ENCODE peak calls at places on chromosome 18, in five cellular contexts. One of them, this sample, is unnamed.
A peak's percentile ranks its signal among the peaks of the same experiment; 100 is the strongest.

GRCh38 chr18:75125359-75126331 is 83.3 kb downstream of the PTGR3 start:
- DNase-seq in ovary: no peak
- DNase-seq in kidney: peak; percentile 70
- DNase-seq in tibial artery: peak; percentile 60
- DNase-seq in K562: no peak
- DNase-seq in this sample: peak; percentile 75

GRCh38 chr18:45793295-45793965 is 32.0 kb upstream of the SIGLEC15 start:
- DNase-seq in ovary: no peak
- DNase-seq in kidney: no peak
- DNase-seq in tibial artery: no peak
- DNase-seq in K562: no peak
- DNase-seq in this sample: no peak

GRCh38 chr18:48928787-48929186 is 22.0 kb downstream of the SMAD7 start:
- DNase-seq in tibial artery: peak; percentile 89
- DNase-seq in ovary: peak; percentile 38
- DNase-seq in K562: no peak
- DNase-seq in kidney: peak; percentile 91
- DNase-seq in this sample: peak; percentile 96

GRCh38 chr18:32911660-32912284 is 138.9 kb upstream of the KLHL14 start:
- DNase-seq in K562: no peak
- DNase-seq in ovary: no peak
- DNase-seq in tibial artery: no peak
- DNase-seq in kidney: no peak
- DNase-seq in this sample: no peak

GRCh38 chr18:21242141-21243040 is at the start of gene GREB1L:
- DNase-seq in kidney: peak; percentile 74
- DNase-seq in tibial artery: peak; percentile 73
- DNase-seq in K562: no peak
- DNase-seq in ovary: peak; percentile 85
- DNase-seq in this sample: no peak

GRCh38 chr18:58101291-58101706 is 57.3 kb downstream of the NEDD4L start:
- DNase-seq in tibial artery: no peak
- DNase-seq in K562: no peak
- DNase-seq in kidney: no peak
- DNase-seq in ovary: no peak
- DNase-seq in this sample: no peak

GRCh38 chr18:29147944-29148343 is 971.0 kb upstream of the CDH2 start:
- DNase-seq in tibial artery: no peak
- DNase-seq in kidney: no peak
- DNase-seq in ovary: no peak
- DNase-seq in K562: no peak
- DNase-seq in this sample: no peak

GRCh38 chr18:61039251-61039650 is 294.0 kb upstream of the CDH20 start:
- DNase-seq in K562: no peak
- DNase-seq in ovary: no peak
- DNase-seq in tibial artery: no peak
- DNase-seq in kidney: no peak
- DNase-seq in this sample: no peak

GRCh38 chr18:58609536-58609993 is 19.3 kb downstream of the ALPK2 start:
- DNase-seq in kidney: no peak
- DNase-seq in K562: no peak
- DNase-seq in tibial artery: no peak
- DNase-seq in ovary: no peak
- DNase-seq in this sample: no peak

GRCh38 chr18:42053188-42053781 is 98.3 kb downstream of the PIK3C3 start:
- DNase-seq in kidney: no peak
- DNase-seq in ovary: peak; percentile 38
- DNase-seq in tibial artery: no peak
- DNase-seq in K562: peak; percentile 23
- DNase-seq in this sample: no peak

GRCh38 chr18:644395-645004 is 13.0 kb upstream of the TYMS start:
- DNase-seq in kidney: no peak
- DNase-seq in K562: no peak
- DNase-seq in tibial artery: no peak
- DNase-seq in ovary: no peak
- DNase-seq in this sample: no peak

GRCh38 chr18:26089247-26090129 is 925 bp downstream of the SS18 start:
- DNase-seq in kidney: no peak
- DNase-seq in ovary: no peak
- DNase-seq in K562: peak; percentile 29
- DNase-seq in tibial artery: no peak
- DNase-seq in this sample: no peak

GRCh38 chr18:58362027-58362575 is 266.8 kb downstream of the ALPK2 start:
- DNase-seq in ovary: no peak
- DNase-seq in tibial artery: no peak
- DNase-seq in kidney: no peak
- DNase-seq in K562: no peak
- DNase-seq in this sample: no peak

GRCh38 chr18:4125246-4125938 is 329.7 kb downstream of the DLGAP1 start:
- DNase-seq in ovary: no peak
- DNase-seq in kidney: no peak
- DNase-seq in K562: no peak
- DNase-seq in tibial artery: no peak
- DNase-seq in this sample: no peak

GRCh38 chr18:69648486-69648885 is 247.8 kb downstream of the DOK6 start:
- DNase-seq in tibial artery: no peak
- DNase-seq in kidney: no peak
- DNase-seq in ovary: no peak
- DNase-seq in K562: no peak
- DNase-seq in this sample: no peak

GRCh38 chr18:70221911-70222278 is 16.4 kb upstream of the RTTN start:
- DNase-seq in K562: no peak
- DNase-seq in ovary: no peak
- DNase-seq in tibial artery: no peak
- DNase-seq in kidney: no peak
- DNase-seq in this sample: no peak

GRCh38 chr18:22031581-22031980 is 137.8 kb upstream of the GATA6 start:
- DNase-seq in K562: no peak
- DNase-seq in ovary: no peak
- DNase-seq in kidney: no peak
- DNase-seq in tibial artery: no peak
- DNase-seq in this sample: no peak

GRCh38 chr18:12085786-12086185 is 7.9 kb upstream of the ANKRD62 start:
- DNase-seq in tibial artery: no peak
- DNase-seq in kidney: no peak
- DNase-seq in ovary: no peak
- DNase-seq in K562: no peak
- DNase-seq in this sample: no peak

GRCh38 chr18:10040287-10041011 is 126.6 kb downstream of the VAPA start:
- DNase-seq in K562: no peak
- DNase-seq in kidney: no peak
- DNase-seq in ovary: no peak
- DNase-seq in tibial artery: no peak
- DNase-seq in this sample: no peak

DNA sequence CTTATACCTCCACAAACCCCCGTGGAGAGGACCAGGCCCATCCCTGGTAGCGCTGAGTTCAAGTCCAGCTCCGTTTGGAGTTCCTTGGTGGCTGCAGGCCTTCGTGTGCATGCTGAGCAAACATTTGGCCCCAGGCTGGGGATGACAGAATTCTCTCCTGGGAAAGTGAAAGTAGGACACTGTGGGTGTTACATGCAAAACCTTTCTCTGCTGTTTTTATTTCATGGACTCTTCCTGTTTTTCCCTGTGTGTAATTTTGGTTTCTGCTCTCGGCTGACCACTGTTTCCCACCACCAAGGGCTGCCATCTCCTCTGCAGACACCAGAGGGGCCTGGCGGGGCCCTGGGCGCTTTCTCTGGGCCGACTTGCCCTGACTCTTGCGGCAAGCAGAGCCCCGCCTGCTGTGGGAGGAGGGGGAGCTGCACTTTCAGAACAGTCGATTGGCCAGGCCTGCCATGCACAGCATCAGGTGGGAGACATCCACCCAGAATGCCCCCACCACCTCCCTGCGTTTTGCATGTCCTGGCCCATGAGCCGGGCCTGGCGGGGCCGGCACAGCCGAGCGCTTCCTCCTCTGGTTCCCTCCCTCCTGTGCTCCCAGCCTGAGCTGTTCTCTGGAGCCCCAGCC is 102.4 kb downstream of the CABLES1 start:
- DNase-seq in kidney: peak; percentile 88
- DNase-seq in K562: peak; percentile 33
- DNase-seq in ovary: peak; percentile 67
- DNase-seq in tibial artery: peak; percentile 83
- DNase-seq in this sample: peak; percentile 86
- H3K4me3 ChIP-seq in kidney: peak overlapping the region; percentile 18
- H3K4me3 ChIP-seq in K562: no peak overlapping the region
- H3K4me3 ChIP-seq in ovary: peak overlapping the region; percentile 26
- H3K4me3 ChIP-seq in tibial artery: peak overlapping the region; percentile 47
- H3K4me3 ChIP-seq in this sample: peak overlapping the region; percentile 17

DNA sequence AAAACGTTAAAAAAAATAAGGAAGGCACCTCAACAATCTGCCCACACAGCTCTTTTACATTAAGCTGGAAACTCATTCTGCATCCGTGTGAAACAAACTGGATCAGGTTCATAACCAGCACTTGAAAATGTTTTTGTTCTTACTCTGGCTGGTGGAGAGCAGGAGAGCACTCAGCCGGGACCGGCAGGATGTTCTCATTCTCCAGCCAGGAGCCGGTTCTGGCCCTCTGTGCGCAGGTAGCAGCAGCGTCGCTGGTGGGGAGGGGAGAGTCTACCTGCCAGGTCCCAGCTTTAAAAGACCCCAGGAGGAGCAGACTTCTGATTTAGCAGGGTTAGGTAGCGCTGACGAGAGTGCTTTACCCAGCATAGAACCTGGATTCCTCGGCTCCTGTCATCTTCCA is 834.9 kb upstream of the SALL3 start:
- DNase-seq in K562: no peak
- DNase-seq in kidney: no peak
- DNase-seq in tibial artery: no peak
- DNase-seq in ovary: no peak
- DNase-seq in this sample: no peak
- H3K4me3 ChIP-seq in K562: no peak overlapping the region
- H3K4me3 ChIP-seq in kidney: no peak overlapping the region
- H3K4me3 ChIP-seq in tibial artery: no peak overlapping the region
- H3K4me3 ChIP-seq in ovary: no peak overlapping the region
- H3K4me3 ChIP-seq in this sample: no peak overlapping the region

GRCh38 chr18:78981652-78981955 is 2.0 kb downstream of the SALL3 start:
- DNase-seq in tibial artery: no peak
- DNase-seq in K562: no peak
- DNase-seq in kidney: no peak
- DNase-seq in ovary: no peak
- DNase-seq in this sample: no peak

GRCh38 chr18:78980279-78980771 is 707 bp downstream of the SALL3 start:
- DNase-seq in ovary: no peak
- DNase-seq in tibial artery: no peak
- DNase-seq in kidney: no peak
- DNase-seq in K562: no peak
- DNase-seq in this sample: no peak

GRCh38 chr18:78982186-78982585 is 2.6 kb downstream of the SALL3 start:
- DNase-seq in tibial artery: no peak
- DNase-seq in kidney: no peak
- DNase-seq in ovary: no peak
- DNase-seq in K562: no peak
- DNase-seq in this sample: no peak

GRCh38 chr18:78979682-78980278 is at the start of gene SALL3:
- DNase-seq in tibial artery: no peak
- DNase-seq in kidney: no peak
- DNase-seq in K562: no peak
- DNase-seq in ovary: no peak
- DNase-seq in this sample: no peak

DNA sequence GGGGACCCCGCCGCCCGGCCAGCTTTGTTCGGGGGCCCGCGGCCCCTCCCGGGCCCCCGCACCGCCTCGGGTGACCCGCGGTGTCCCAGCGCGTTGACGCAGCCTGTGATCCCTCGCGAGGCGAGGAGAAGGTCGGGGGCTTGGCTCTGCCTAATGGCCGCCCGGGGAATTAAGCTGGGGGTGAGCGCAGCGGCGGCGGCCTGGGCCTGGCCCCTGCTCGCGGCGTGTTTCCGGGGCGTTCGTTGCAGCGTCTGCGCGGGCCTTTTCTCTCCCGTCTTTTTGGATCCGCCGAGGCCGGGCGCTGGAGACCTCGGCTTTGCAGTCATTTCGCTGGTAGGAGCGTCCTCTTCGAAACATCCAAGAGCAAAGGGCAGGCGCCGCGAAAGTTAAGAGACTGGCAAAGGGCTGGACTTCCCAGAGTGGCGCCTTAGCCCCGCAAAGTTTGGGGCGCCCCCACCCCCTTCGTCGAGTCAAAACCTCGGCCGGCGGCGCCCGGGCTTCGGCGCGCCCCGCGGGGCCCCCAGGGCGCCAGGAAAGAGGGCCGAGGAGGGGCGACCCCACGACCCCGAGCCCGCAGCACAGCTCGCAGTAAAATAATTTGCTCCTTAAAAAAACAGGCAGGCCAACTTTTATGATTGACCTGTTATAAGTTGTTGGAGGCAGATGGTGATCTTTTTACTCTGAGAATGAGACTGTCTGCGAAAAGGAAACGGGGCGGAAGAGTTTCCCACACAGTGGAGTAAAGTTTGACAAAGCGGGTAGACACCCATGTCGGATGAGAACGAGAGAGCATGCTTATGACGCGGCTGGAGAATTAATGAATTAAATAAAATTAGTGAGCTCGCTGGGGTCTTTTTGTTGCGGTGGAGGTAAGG is 1.4 kb downstream of the SALL3 start:
- DNase-seq in ovary: no peak
- DNase-seq in kidney: no peak
- DNase-seq in tibial artery: no peak
- DNase-seq in K562: no peak
- DNase-seq in this sample: no peak
- H3K4me3 ChIP-seq in ovary: no peak overlapping the region
- H3K4me3 ChIP-seq in kidney: peak overlapping the region; percentile 9
- H3K4me3 ChIP-seq in tibial artery: peak overlapping the region; percentile 30
- H3K4me3 ChIP-seq in K562: no peak overlapping the region
- H3K4me3 ChIP-seq in this sample: peak overlapping the region; percentile 10

GRCh38 chr18:40046596-40046995 is 1908.4 kb upstream of the PIK3C3 start:
- DNase-seq in tibial artery: no peak
- DNase-seq in K562: no peak
- DNase-seq in kidney: no peak
- DNase-seq in ovary: no peak
- DNase-seq in this sample: no peak

GRCh38 chr18:40048253-40048652 is 1906.8 kb upstream of the PIK3C3 start:
- DNase-seq in tibial artery: no peak
- DNase-seq in ovary: no peak
- DNase-seq in K562: no peak
- DNase-seq in kidney: no peak
- DNase-seq in this sample: no peak

DNA sequence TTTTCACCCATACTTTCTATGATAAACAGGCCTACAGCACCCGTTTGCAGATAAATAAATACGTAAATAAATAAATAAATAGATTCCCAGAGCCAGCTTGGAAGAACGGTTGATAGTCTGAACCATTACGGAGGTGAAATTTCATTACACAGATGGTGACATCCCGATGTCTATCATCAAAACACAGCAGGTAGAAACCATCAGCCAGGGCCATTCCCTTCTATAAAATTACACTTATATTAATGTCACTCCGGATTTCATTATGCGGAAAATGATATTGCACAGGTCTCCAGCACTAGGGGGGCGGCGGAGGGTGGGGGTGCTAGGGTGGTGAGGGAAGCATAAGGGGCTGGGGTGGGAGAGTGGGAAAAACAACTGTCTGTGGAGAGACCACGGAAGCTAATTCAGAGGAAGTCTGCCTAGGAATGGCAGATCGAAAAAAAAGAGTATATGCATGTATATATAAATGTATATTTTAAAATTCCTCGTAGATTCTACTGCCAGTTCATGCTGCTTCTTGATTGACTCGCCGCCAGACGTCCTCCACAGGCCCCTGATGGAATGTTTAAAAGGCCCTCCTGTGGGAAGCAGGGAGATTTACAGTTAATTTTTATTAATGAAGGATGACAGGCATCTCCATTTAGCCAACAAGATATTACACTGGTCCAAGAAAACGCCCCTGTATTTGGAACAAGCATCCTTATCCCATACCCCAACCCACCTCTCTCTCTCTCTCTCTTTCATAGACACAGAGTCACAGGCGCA is 1906.0 kb upstream of the PIK3C3 start:
- DNase-seq in tibial artery: no peak
- DNase-seq in K562: no peak
- DNase-seq in ovary: no peak
- DNase-seq in kidney: no peak
- DNase-seq in this sample: no peak
- H3K4me3 ChIP-seq in tibial artery: no peak overlapping the region
- H3K4me3 ChIP-seq in K562: no peak overlapping the region
- H3K4me3 ChIP-seq in ovary: no peak overlapping the region
- H3K4me3 ChIP-seq in kidney: no peak overlapping the region
- H3K4me3 ChIP-seq in this sample: no peak overlapping the region